ENCODE peak calls at places on chromosomes 5 and 9, in six cellular contexts. N, Q, Y, M, F and T are unnamed samples.

GRCh38 chr9:20396509-20396908 is 225.8 kb downstream of the MLLT3 start:
- DNase-seq in Q (no peak), N (no peak), Y (no peak), F (no peak), M (no peak), T (no peak)

GRCh38 chr5:135194573-135195266 is 160.7 kb upstream of the PITX1 start:
- DNase-seq in M (no peak), Q (no peak), Y (no peak), F (peak; percentile 11), N (peak; percentile 84), T (no peak)

GRCh38 chr5:124662261-124662781 is 84.1 kb downstream of the ZNF608 start:
- DNase-seq in Q (no peak), M (no peak), F (no peak), N (no peak), Y (peak; percentile 61), T (no peak)

GRCh38 chr9:76373173-76373771 is 21.0 kb downstream of the RFK start:
- DNase-seq in F (no peak), Q (peak; percentile 38), N (no peak), Y (no peak), M (peak; percentile 77), T (no peak)

GRCh38 chr5:96933764-96934163 is 2.1 kb upstream of the LNPEP start:
- DNase-seq in M (no peak), F (no peak), N (no peak), Q (no peak), Y (no peak), T (no peak)

GRCh38 chr5:137954131-137954879 is 65.0 kb downstream of the PKD2L2 start:
- DNase-seq in F (peak; percentile 86), Q (peak; percentile 29), N (peak; percentile 37), Y (no peak), M (no peak), T (no peak)

GRCh38 chr5:76801159-76801802 is 17.5 kb upstream of the F2RL1 start:
- DNase-seq in F (no peak), Y (no peak), Q (no peak), M (peak; percentile 56), N (peak; percentile 40), T (no peak)

GRCh38 chr5:99054972-99055371 is 126.2 kb upstream of the CHD1 start:
- DNase-seq in F (no peak), M (no peak), N (no peak), Y (no peak), Q (no peak), T (no peak)

GRCh38 chr5:56862909-56863308 is 46.5 kb upstream of the SETD9 start:
- DNase-seq in M (no peak), N (no peak), F (no peak), Q (no peak), Y (no peak), T (no peak)

GRCh38 chr5:67996596-67996995 is 219.0 kb upstream of the PIK3R1 start:
- DNase-seq in F (no peak), Y (no peak), N (no peak), M (no peak), Q (no peak), T (no peak)

GRCh38 chr9:83441390-83441789 is 96.8 kb downstream of the FRMD3 start:
- DNase-seq in N (peak; percentile 16), F (no peak), M (peak; percentile 32), Q (no peak), Y (peak; percentile 8), T (no peak)

GRCh38 chr5:147327905-147328304 is 93.1 kb downstream of the STK32A start:
- DNase-seq in F (no peak), M (no peak), N (no peak), Q (no peak), Y (no peak), T (no peak)

GRCh38 chr5:165714594-165714993 is 2209.2 kb downstream of the MAT2B start:
- DNase-seq in Q (no peak), N (no peak), F (no peak), M (no peak), Y (no peak), T (no peak)

GRCh38 chr5:110053824-110054223 is 364.1 kb downstream of the MAN2A1 start:
- DNase-seq in N (no peak), M (no peak), Y (no peak), F (no peak), Q (no peak), T (no peak)

GRCh38 chr9:5718296-5719032 is 89.6 kb downstream of the RIC1 start:
- DNase-seq in Y (no peak), M (no peak), N (no peak), F (no peak), Q (no peak), T (no peak)